ENCODE peak calls at places on chromosome 13, in eight cellular contexts. I is IMR-90, X is ascending aorta, T is colonic mucosa, O is MM.1S, P is tibial artery, F is adrenal gland, D is DND-41. L is an unnamed sample. For H3K27me3 and H3K4me1, the result is how much of the 10 kb centered on the place peaks cover.

GRCh38 chr13:74575729-74576125 is 441.5 kb upstream of the KLF12 start:
- DNase-seq in I (peak), X (peak), T (peak), O (peak), P (peak), F (peak), D (peak), L (peak)

GRCh38 chr13:73698859-73699258 is 435.3 kb downstream of the KLF12 start:
- DNase-seq in I (peak), X (no peak), T (no peak), O (no peak), P (no peak), F (no peak), D (no peak), L (no peak)

GRCh38 chr13:110610955-110611595 is 4.3 kb upstream of the NAXD start:
- DNase-seq in I (peak), X (no peak), T (no peak), O (peak), P (no peak), F (no peak), D (no peak), L (no peak)

GRCh38 chr13:21749410-21749809 is 78.5 kb downstream of the FGF9 start:
- DNase-seq in I (peak), X (no peak), T (no peak), O (no peak), P (no peak), F (no peak), D (no peak), L (no peak)

GRCh38 chr13:89458456-89458855 is 1787.3 kb downstream of the SLITRK5 start:
- DNase-seq in I (no peak), X (no peak), T (no peak), O (no peak), P (no peak), F (no peak), D (no peak), L (no peak)

GRCh38 chr13:50422181-50423148 is 407.2 kb downstream of the KCNRG start:
- DNase-seq in I (no peak), X (no peak), T (no peak), O (no peak), P (no peak), F (no peak), D (no peak), L (no peak)

GRCh38 chr13:35855531-35856019 is 275.6 kb downstream of the DCLK1 start:
- DNase-seq in I (no peak), X (no peak), T (no peak), O (no peak), P (no peak), F (no peak), D (no peak), L (no peak)

GRCh38 chr13:21894091-21894490 is 223.2 kb downstream of the FGF9 start:
- DNase-seq in I (no peak), X (no peak), T (peak), O (no peak), P (no peak), F (no peak), D (no peak), L (no peak)

GRCh38 chr13:51249254-51249653 is 27.1 kb downstream of the FAM124A start:
- DNase-seq in I (peak), X (no peak), T (no peak), O (no peak), P (no peak), F (no peak), D (no peak), L (no peak)

GRCh38 chr13:73355134-73355533 is 296.3 kb downstream of the KLF5 start:
- DNase-seq in I (no peak), X (no peak), T (no peak), O (no peak), P (no peak), F (no peak), D (no peak), L (no peak)

GRCh38 chr13:51733656-51734334 is 70.2 kb downstream of the DHRS12 start:
- DNase-seq in I (peak), X (no peak), T (no peak), O (no peak), P (no peak), F (no peak), D (no peak), L (no peak)

GRCh38 chr13:50453238-50453637 is 390.3 kb downstream of the DLEU7 start:
- DNase-seq in I (peak), X (no peak), T (no peak), O (no peak), P (no peak), F (no peak), D (no peak), L (no peak)

GRCh38 chr13:113122571-113123225 is at the start of gene F10:
- DNase-seq in I (peak), X (no peak), T (peak), O (no peak), P (peak), F (peak), D (no peak), L (no peak)

GRCh38 chr13:66543780-66544179 is 686.4 kb downstream of the PCDH9 start:
- DNase-seq in I (no peak), X (no peak), T (no peak), O (no peak), P (no peak), F (no peak), D (no peak), L (no peak)

GRCh38 chr13:79637086-79637763 is 156.3 kb downstream of the NDFIP2 start:
- DNase-seq in I (no peak), X (no peak), T (no peak), O (no peak), P (peak), F (peak), D (no peak), L (no peak)

GRCh38 chr13:90757127-90757680 is 590.3 kb upstream of the MIR17HG start:
- DNase-seq in I (no peak), X (no peak), T (no peak), O (peak), P (no peak), F (no peak), D (no peak), L (no peak)

GRCh38 chr13:112074139-112074710 is 7.3 kb downstream of the SOX1 start:
- DNase-seq in I (no peak), X (no peak), T (no peak), O (no peak), P (no peak), F (no peak), D (no peak), L (no peak)
- H3K27me3 ChIP-seq in I (under half), X (under half), T (half or more), O (under half), P (under half), F (half or more), D (under half), L (half or more)

GRCh38 chr13:98290261-98290660 is 113.2 kb upstream of the RNF113B start:
- DNase-seq in I (no peak), X (no peak), T (no peak), O (no peak), P (no peak), F (no peak), D (no peak), L (no peak)

GRCh38 chr13:98291658-98292057 is 114.6 kb upstream of the RNF113B start:
- DNase-seq in I (no peak), X (no peak), T (no peak), O (no peak), P (no peak), F (no peak), D (no peak), L (no peak)

GRCh38 chr13:98295371-98295770 is 118.3 kb upstream of the RNF113B start:
- DNase-seq in I (peak), X (no peak), T (no peak), O (no peak), P (no peak), F (no peak), D (no peak), L (no peak)

GRCh38 chr13:98293570-98294142 is 116.6 kb upstream of the RNF113B start:
- DNase-seq in I (peak), X (no peak), T (no peak), O (no peak), P (no peak), F (no peak), D (no peak), L (no peak)

GRCh38 chr13:98293103-98293502 is 116.0 kb upstream of the RNF113B start:
- DNase-seq in I (no peak), X (no peak), T (no peak), O (no peak), P (no peak), F (no peak), D (no peak), L (no peak)
- H3K4me1 ChIP-seq in I (under half), X (under half), T (under half), O (under half), P (under half), F (under half), D (under half), L (under half)

GRCh38 chr13:41925014-41925413 is 35.9 kb downstream of the VWA8 start:
- DNase-seq in I (no peak), X (no peak), T (no peak), O (no peak), P (no peak), F (no peak), D (no peak), L (no peak)
- H3K27me3 ChIP-seq in I (under half), X (under half), T (under half), O (under half), P (under half), F (under half), D (under half), L (under half)

GRCh38 chr13:40966298-40966697 is 52.8 kb downstream of the ELF1 start:
- DNase-seq in I (no peak), X (no peak), T (no peak), O (no peak), P (no peak), F (no peak), D (no peak), L (no peak)

GRCh38 chr13:40961826-40962225 is 57.3 kb downstream of the ELF1 start:
- DNase-seq in I (no peak), X (no peak), T (no peak), O (no peak), P (no peak), F (no peak), D (no peak), L (no peak)

GRCh38 chr13:40960721-40961120 is 58.4 kb downstream of the ELF1 start:
- DNase-seq in I (no peak), X (no peak), T (no peak), O (no peak), P (no peak), F (no peak), D (no peak), L (no peak)

GRCh38 chr13:40961224-40961623 is 57.9 kb downstream of the ELF1 start:
- DNase-seq in I (no peak), X (no peak), T (no peak), O (no peak), P (no peak), F (no peak), D (no peak), L (no peak)

GRCh38 chr13:40963927-40964326 is 55.2 kb downstream of the ELF1 start:
- DNase-seq in I (peak), X (no peak), T (no peak), O (no peak), P (no peak), F (no peak), D (no peak), L (no peak)
- H3K4me1 ChIP-seq in I (under half), X (under half), T (under half), O (under half), P (under half), F (half or more), D (under half), L (half or more)

DNA sequence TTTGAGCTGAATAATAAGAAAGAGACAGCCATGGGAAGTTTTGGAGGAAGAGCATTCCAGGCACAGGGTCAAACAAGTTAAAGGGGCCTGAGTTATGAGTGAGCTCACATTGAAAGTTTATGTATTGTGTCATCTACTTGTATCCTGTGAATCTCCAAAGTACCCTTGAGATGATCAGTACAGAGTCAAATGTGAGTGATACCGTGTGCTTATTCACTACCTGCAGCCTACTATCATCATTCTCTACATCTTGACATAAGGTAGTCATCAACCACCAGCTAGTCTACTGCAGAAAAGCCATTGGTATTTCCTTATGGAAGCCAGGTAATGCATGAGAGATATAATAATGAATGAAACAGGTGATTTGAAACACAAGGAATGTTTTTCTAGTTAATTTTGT is 3.0 kb upstream of the KCTD12 start:
- DNase-seq in I (no peak), X (no peak), T (no peak), O (no peak), P (no peak), F (no peak), D (no peak), L (no peak)
- H3K27me3 ChIP-seq in I (under half), X (under half), T (under half), O (under half), P (under half), F (under half), D (under half), L (under half)

L was measured in CD8-positive, alpha-beta memory T cell.